ENCODE peak calls at places on chromosomes 16 and 17, in four cellular contexts. One of them, this sample, is unnamed.

GRCh38 chr16:86322840-86323239 is 187.5 kb upstream of the FOXF1 start:
- DNase-seq in heart left ventricle: no peak
- DNase-seq in A673: no peak
- DNase-seq in right lobe of liver: no peak
- DNase-seq in this sample: no peak

GRCh38 chr16:85206472-85207356 is 94.4 kb upstream of the CIBAR2 start:
- DNase-seq in heart left ventricle: peak; percentile 77
- DNase-seq in A673: no peak
- DNase-seq in right lobe of liver: no peak
- DNase-seq in this sample: peak; percentile 46

GRCh38 chr17:77049440-77049839 is 91.3 kb upstream of the SEC14L1 start:
- DNase-seq in right lobe of liver: no peak
- DNase-seq in heart left ventricle: no peak
- DNase-seq in A673: peak; percentile 24
- DNase-seq in this sample: no peak

GRCh38 chr16:81077077-81077940 is at the start of gene C16orf46:
- DNase-seq in right lobe of liver: peak; percentile 96
- DNase-seq in A673: peak; percentile 97
- DNase-seq in heart left ventricle: peak; percentile 97
- DNase-seq in this sample: peak; percentile 99

GRCh38 chr16:67311607-67312449 is 14.7 kb downstream of the KCTD19 start:
- DNase-seq in heart left ventricle: no peak
- DNase-seq in right lobe of liver: no peak
- DNase-seq in A673: peak; percentile 31
- DNase-seq in this sample: no peak

GRCh38 chr17:37206299-37206698 is 169.5 kb upstream of the C17orf78 start:
- DNase-seq in heart left ventricle: no peak
- DNase-seq in A673: no peak
- DNase-seq in right lobe of liver: no peak
- DNase-seq in this sample: no peak

GRCh38 chr16:48381201-48381600 is 4.0 kb downstream of the SIAH1 start:
- DNase-seq in right lobe of liver: no peak
- DNase-seq in heart left ventricle: no peak
- DNase-seq in A673: no peak
- DNase-seq in this sample: no peak

GRCh38 chr17:55734128-55734781 is 11.6 kb upstream of the TMEM100 start:
- DNase-seq in A673: peak; percentile 70
- DNase-seq in right lobe of liver: no peak
- DNase-seq in heart left ventricle: no peak
- DNase-seq in this sample: no peak

GRCh38 chr17:681738-682137 is 32.9 kb downstream of the VPS53 start:
- DNase-seq in A673: peak; percentile 52
- DNase-seq in heart left ventricle: no peak
- DNase-seq in right lobe of liver: no peak
- DNase-seq in this sample: no peak

GRCh38 chr17:67636312-67636711 is 81.4 kb upstream of the NOL11 start:
- DNase-seq in A673: no peak
- DNase-seq in heart left ventricle: no peak
- DNase-seq in right lobe of liver: no peak
- DNase-seq in this sample: no peak

GRCh38 chr17:76585048-76585648 is 512 bp downstream of the ST6GALNAC2 start:
- DNase-seq in right lobe of liver: peak; percentile 55
- DNase-seq in heart left ventricle: no peak
- DNase-seq in A673: no peak
- DNase-seq in this sample: peak; percentile 60

GRCh38 chr17:78998311-78999055 is 11.1 kb downstream of the CANT1 start:
- DNase-seq in heart left ventricle: peak; percentile 63
- DNase-seq in A673: no peak
- DNase-seq in right lobe of liver: peak; percentile 26
- DNase-seq in this sample: peak; percentile 89

GRCh38 chr16:85037050-85037410 is 9.4 kb downstream of the KIAA0513 start:
- DNase-seq in A673: no peak
- DNase-seq in right lobe of liver: no peak
- DNase-seq in heart left ventricle: no peak
- DNase-seq in this sample: no peak

GRCh38 chr16:88534731-88535141 is 35.5 kb upstream of the ZC3H18 start:
- DNase-seq in A673: no peak
- DNase-seq in right lobe of liver: no peak
- DNase-seq in heart left ventricle: peak; percentile 53
- DNase-seq in this sample: peak; percentile 58

GRCh38 chr17:512926-513325 is 160.3 kb upstream of the RPH3AL start:
- DNase-seq in A673: peak; percentile 26
- DNase-seq in right lobe of liver: peak; percentile 41
- DNase-seq in heart left ventricle: no peak
- DNase-seq in this sample: no peak

GRCh38 chr17:77322534-77323412 is 182.0 kb downstream of the SEC14L1 start:
- DNase-seq in heart left ventricle: peak; percentile 79
- DNase-seq in A673: peak; percentile 95
- DNase-seq in right lobe of liver: peak; percentile 81
- DNase-seq in this sample: peak; percentile 86

GRCh38 chr16:1830213-1830612 is 3.2 kb downstream of the FAHD1 start:
- DNase-seq in heart left ventricle: no peak
- DNase-seq in right lobe of liver: peak; percentile 38
- DNase-seq in A673: no peak
- DNase-seq in this sample: no peak

GRCh38 chr17:8393470-8394231 is 4.0 kb downstream of the RNF222 start:
- DNase-seq in right lobe of liver: no peak
- DNase-seq in A673: no peak
- DNase-seq in heart left ventricle: no peak
- DNase-seq in this sample: no peak

GRCh38 chr16:8928467-8928957 is 35.2 kb downstream of the USP7 start:
- DNase-seq in right lobe of liver: no peak
- DNase-seq in A673: peak; percentile 52
- DNase-seq in heart left ventricle: no peak
- DNase-seq in this sample: no peak

GRCh38 chr16:24626251-24626650 is 86.9 kb downstream of the RBBP6 start:
- DNase-seq in A673: no peak
- DNase-seq in right lobe of liver: no peak
- DNase-seq in heart left ventricle: no peak
- DNase-seq in this sample: no peak

GRCh38 chr16:3157229-3158013 is 22.6 kb downstream of the ZNF213 start:
- DNase-seq in A673: peak; percentile 96
- DNase-seq in heart left ventricle: peak; percentile 52
- DNase-seq in right lobe of liver: peak; percentile 50
- DNase-seq in this sample: peak; percentile 71
- H3K4me3 ChIP-seq in A673: peak overlapping the region; percentile 94
- H3K4me3 ChIP-seq in heart left ventricle: peak overlapping the region; percentile 83
- H3K4me3 ChIP-seq in right lobe of liver: peak overlapping the region; percentile 95
- H3K4me3 ChIP-seq in this sample: peak overlapping the region; percentile 59

GRCh38 chr17:82869536-82869935 is 29.7 kb upstream of the ZNF750 start:
- DNase-seq in right lobe of liver: no peak
- DNase-seq in A673: no peak
- DNase-seq in heart left ventricle: no peak
- DNase-seq in this sample: no peak

GRCh38 chr17:82871056-82871775 is 31.4 kb upstream of the ZNF750 start:
- DNase-seq in heart left ventricle: peak; percentile 47
- DNase-seq in right lobe of liver: no peak
- DNase-seq in A673: no peak
- DNase-seq in this sample: no peak

GRCh38 chr17:82868715-82869131 is 28.9 kb upstream of the ZNF750 start:
- DNase-seq in right lobe of liver: no peak
- DNase-seq in heart left ventricle: no peak
- DNase-seq in A673: no peak
- DNase-seq in this sample: peak; percentile 29

GRCh38 chr17:82870541-82870940 is 30.7 kb upstream of the ZNF750 start:
- DNase-seq in heart left ventricle: no peak
- DNase-seq in A673: no peak
- DNase-seq in right lobe of liver: no peak
- DNase-seq in this sample: peak; percentile 12

GRCh38 chr17:82870091-82870491 is 30.3 kb upstream of the ZNF750 start:
- DNase-seq in A673: no peak
- DNase-seq in right lobe of liver: no peak
- DNase-seq in heart left ventricle: no peak
- DNase-seq in this sample: peak; percentile 11
- H3K4me1 ChIP-seq in A673: peaks cover 15% of the 10 kb centered on the region
- H3K4me1 ChIP-seq in right lobe of liver: no peaks in the 10 kb centered on the region
- H3K4me1 ChIP-seq in heart left ventricle: peaks cover 21% of the 10 kb centered on the region
- H3K4me1 ChIP-seq in this sample: peaks cover 12% of the 10 kb centered on the region

GRCh38 chr17:50372708-50373556 is at the start of the genes EME1 and MRPL27:
- DNase-seq in right lobe of liver: peak; percentile 83
- DNase-seq in heart left ventricle: peak; percentile 88
- DNase-seq in A673: peak; percentile 94
- DNase-seq in this sample: peak; percentile 92
- TF ChIP-seq CTCF in right lobe of liver: no peak
- TF ChIP-seq CTCF in heart left ventricle: no peak
- TF ChIP-seq CTCF in A673: no peak
- TF ChIP-seq CTCF in this sample: no peak

GRCh38 chr17:48610282-48611211 is at the start of gene HOXB7:
- DNase-seq in heart left ventricle: peak; percentile 68
- DNase-seq in A673: peak; percentile 87
- DNase-seq in right lobe of liver: no peak
- DNase-seq in this sample: peak; percentile 89
- H3K4me3 ChIP-seq in heart left ventricle: peak within 1 kb of the TSS; percentile 51
- H3K4me3 ChIP-seq in A673: peak within 1 kb of the TSS; percentile 87
- H3K4me3 ChIP-seq in right lobe of liver: peak within 1 kb of the TSS; percentile 25
- H3K4me3 ChIP-seq in this sample: peak within 1 kb of the TSS; percentile 38

This sample was measured in mucosa of descending colon.